ENCODE peak calls at places on chromosomes 16 and 17, in five cellular contexts. M is kidney tubule cell; T is effector memory CD8-positive, alpha-beta T cell; A is endodermal cell; I is hippocampal formation. Q is an unnamed sample.

GRCh38 chr16:72299684-72300243 is 127.8 kb upstream of the PMFBP1 start:
- DNase-seq in M (no peak), T (no peak), A (no peak), I (no peak), Q (no peak)

GRCh38 chr16:4976611-4977145 is 18.5 kb downstream of the SEC14L5 start:
- DNase-seq in M (no peak), T (no peak), A (no peak), I (no peak), Q (no peak)

GRCh38 chr16:27718136-27718766 is 168.3 kb downstream of the KATNIP start:
- DNase-seq in M (peak; percentile 2), T (no peak), A (no peak), I (no peak), Q (no peak)

GRCh38 chr16:77874347-77874746 is 86.0 kb downstream of the VAT1L start:
- DNase-seq in M (no peak), T (no peak), A (no peak), I (no peak), Q (no peak)

GRCh38 chr17:40422990-40423611 is 5.4 kb upstream of the TOP2A start:
- DNase-seq in M (no peak), T (no peak), A (peak; percentile 96), I (no peak), Q (no peak)

GRCh38 chr16:24670623-24671454 is 58.6 kb upstream of the TNRC6A start:
- DNase-seq in M (peak; percentile 92), T (no peak), A (peak; percentile 73), I (peak; percentile 62), Q (peak; percentile 48)

GRCh38 chr17:75783069-75783783 is 1.4 kb upstream of the UNK start:
- DNase-seq in M (peak; percentile 79), T (peak; percentile 31), A (no peak), I (peak; percentile 65), Q (peak; percentile 89)

GRCh38 chr16:82993874-82994375 is 367.2 kb downstream of the CDH13 start:
- DNase-seq in M (no peak), T (no peak), A (no peak), I (no peak), Q (no peak)

GRCh38 chr16:27838536-27839175 is 224.9 kb downstream of the GSG1L start:
- DNase-seq in M (peak; percentile 36), T (no peak), A (peak; percentile 24), I (no peak), Q (peak; percentile 13)

GRCh38 chr17:45384047-45384799 is 48.4 kb downstream of the ARHGAP27 start:
- DNase-seq in M (peak; percentile 68), T (no peak), A (no peak), I (no peak), Q (no peak)

GRCh38 chr16:27723711-27724490 is 174.0 kb downstream of the KATNIP start:
- DNase-seq in M (no peak), T (no peak), A (no peak), I (no peak), Q (peak; percentile 23)

GRCh38 chr17:83155128-83156081 is 76.0 kb downstream of the METRNL start:
- DNase-seq in M (no peak), T (no peak), A (peak; percentile 54), I (no peak), Q (no peak)

GRCh38 chr17:18143044-18143936 is 34.7 kb downstream of the MYO15A start:
- DNase-seq in M (no peak), T (no peak), A (peak; percentile 95), I (no peak), Q (peak; percentile 49)

GRCh38 chr17:17661134-17661533 is 20.1 kb upstream of the RAI1 start:
- DNase-seq in M (no peak), T (no peak), A (no peak), I (no peak), Q (no peak)